ENCODE peak calls at places on chromosomes 6 and 20, in four cellular contexts. P, C, W and U are unnamed samples. For H3K9me2, the result is how much of the 10 kb centered on the place peaks cover.

GRCh38 chr20:36097751-36098151 is 56.8 kb upstream of the EPB41L1 start:
- DNase-seq in P (peak), C (no peak), W (no peak), U (no peak)

GRCh38 chr20:13772529-13772928 is 12.2 kb downstream of the ESF1 start:
- DNase-seq in P (no peak), C (no peak), W (peak), U (peak)

GRCh38 chr20:22389836-22390542 is 194.4 kb downstream of the FOXA2 start:
- DNase-seq in P (peak), C (peak), W (peak), U (peak)

GRCh38 chr6:44342489-44342888 is at the start of gene SPATS1:
- DNase-seq in P (peak), C (peak), W (peak), U (no peak)

GRCh38 chr6:90078513-90079289 is 184.4 kb downstream of the GJA10 start:
- DNase-seq in P (peak), C (no peak), W (peak), U (no peak)

GRCh38 chr6:169850154-169850553 is 98.7 kb downstream of the ERMARD start:
- DNase-seq in P (no peak), C (no peak), W (no peak), U (no peak)

GRCh38 chr6:39377530-39377929 is 55.0 kb upstream of the KCNK16 start:
- DNase-seq in P (peak), C (peak), W (peak), U (peak)

GRCh38 chr6:76166297-76166696 is 93.8 kb upstream of the IMPG1 start:
- DNase-seq in P (peak), C (no peak), W (no peak), U (no peak)

GRCh38 chr6:39706819-39707218 is 18.4 kb downstream of the KIF6 start:
- DNase-seq in P (no peak), C (no peak), W (no peak), U (no peak)

GRCh38 chr6:32192608-32193039 is at the start of gene GPSM3:
- DNase-seq in P (peak), C (no peak), W (peak), U (no peak)

GRCh38 chr20:57332105-57333089 is 2.8 kb downstream of the SPO11 start:
- DNase-seq in P (peak), C (peak), W (no peak), U (peak)

GRCh38 chr20:47713163-47713562 is 72.1 kb downstream of the SULF2 start:
- DNase-seq in P (no peak), C (no peak), W (no peak), U (no peak)

GRCh38 chr20:34951252-34951651 is 4.4 kb downstream of the GSS start:
- DNase-seq in P (no peak), C (no peak), W (no peak), U (no peak)

GRCh38 chr20:58597021-58597940 is 53.8 kb upstream of the STX16 start:
- DNase-seq in P (no peak), C (peak), W (peak), U (no peak)

GRCh38 chr20:51345601-51346101 is 196.9 kb downstream of the NFATC2 start:
- DNase-seq in P (no peak), C (no peak), W (peak), U (peak)

DNA sequence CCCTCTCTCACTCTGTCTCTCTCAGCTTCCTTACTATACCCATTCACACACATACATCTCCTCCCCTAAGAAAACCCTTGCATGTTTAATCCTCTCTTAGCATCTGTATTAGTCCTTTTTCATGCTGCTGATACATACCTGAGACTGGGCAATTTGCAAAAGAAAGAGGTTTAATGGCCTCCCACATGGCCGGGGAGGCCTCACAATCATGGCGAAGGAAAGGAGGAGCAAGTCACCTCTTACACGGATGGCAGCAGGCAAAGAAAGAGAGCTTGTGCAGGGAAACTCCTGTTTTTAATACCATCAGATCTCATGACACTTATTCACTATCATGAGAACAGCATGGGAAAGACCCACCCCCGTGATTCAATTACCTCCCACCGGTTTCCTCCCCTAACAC is 398.5 kb upstream of the SASH1 start:
- DNase-seq in P (peak), C (no peak), W (no peak), U (no peak)
- H3K9me2 ChIP-seq in P (under half), C (under half), W (under half), U (under half)

GRCh38 chr20:5290596-5290995 is 26.2 kb downstream of the PROKR2 start:
- DNase-seq in P (no peak), C (no peak), W (no peak), U (no peak)
- H3K9me2 ChIP-seq in P (under half), C (under half), W (under half), U (under half)

DNA sequence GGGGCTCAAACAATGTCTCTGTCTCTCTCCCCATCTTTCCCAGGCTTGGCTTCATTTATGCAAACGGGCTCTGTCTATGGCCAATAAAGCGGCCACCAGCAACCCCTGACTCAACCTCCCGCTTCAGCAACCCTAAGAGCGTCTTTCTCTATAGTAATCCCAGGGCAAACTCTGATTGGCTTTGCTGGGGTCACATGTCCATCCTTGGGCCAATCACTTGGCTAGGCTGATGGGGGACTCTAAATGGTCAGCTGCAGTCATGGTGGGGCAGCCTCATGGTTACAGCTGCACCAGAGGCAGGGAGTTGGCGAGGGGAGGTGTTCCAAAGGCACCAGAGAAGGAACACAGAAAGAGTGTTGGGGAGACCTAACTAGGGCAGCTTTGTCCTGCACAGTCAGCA is 68.5 kb upstream of the BLCAP start:
- DNase-seq in P (no peak), C (no peak), W (no peak), U (no peak)
- H3K9me2 ChIP-seq in P (under half), C (under half), W (under half), U (under half)

GRCh38 chr6:131629656-131630055 is 1.6 kb upstream of the MED23 start:
- DNase-seq in P (no peak), C (no peak), W (peak), U (peak)
- H3K9me2 ChIP-seq in P (under half), C (under half), W (under half), U (under half)

GRCh38 chr6:3086282-3086946 is 18.1 kb downstream of the RIPK1 start:
- DNase-seq in P (no peak), C (no peak), W (no peak), U (no peak)
- H3K9me2 ChIP-seq in P (under half), C (under half), W (under half), U (under half)

GRCh38 chr20:5670137-5670536 is 80.1 kb upstream of the SHLD1 start:
- DNase-seq in P (no peak), C (no peak), W (no peak), U (no peak)

GRCh38 chr20:5667703-5668528 is 82.3 kb upstream of the SHLD1 start:
- DNase-seq in P (no peak), C (no peak), W (peak), U (no peak)

GRCh38 chr20:5665417-5665816 is 84.8 kb upstream of the SHLD1 start:
- DNase-seq in P (no peak), C (no peak), W (no peak), U (no peak)

GRCh38 chr20:5670874-5671273 is 79.3 kb upstream of the SHLD1 start:
- DNase-seq in P (no peak), C (no peak), W (no peak), U (no peak)

GRCh38 chr20:5668529-5668868 is 81.7 kb upstream of the SHLD1 start:
- DNase-seq in P (no peak), C (no peak), W (no peak), U (no peak)
- H3K9me2 ChIP-seq in P (under half), C (under half), W (under half), U (under half)

DNA sequence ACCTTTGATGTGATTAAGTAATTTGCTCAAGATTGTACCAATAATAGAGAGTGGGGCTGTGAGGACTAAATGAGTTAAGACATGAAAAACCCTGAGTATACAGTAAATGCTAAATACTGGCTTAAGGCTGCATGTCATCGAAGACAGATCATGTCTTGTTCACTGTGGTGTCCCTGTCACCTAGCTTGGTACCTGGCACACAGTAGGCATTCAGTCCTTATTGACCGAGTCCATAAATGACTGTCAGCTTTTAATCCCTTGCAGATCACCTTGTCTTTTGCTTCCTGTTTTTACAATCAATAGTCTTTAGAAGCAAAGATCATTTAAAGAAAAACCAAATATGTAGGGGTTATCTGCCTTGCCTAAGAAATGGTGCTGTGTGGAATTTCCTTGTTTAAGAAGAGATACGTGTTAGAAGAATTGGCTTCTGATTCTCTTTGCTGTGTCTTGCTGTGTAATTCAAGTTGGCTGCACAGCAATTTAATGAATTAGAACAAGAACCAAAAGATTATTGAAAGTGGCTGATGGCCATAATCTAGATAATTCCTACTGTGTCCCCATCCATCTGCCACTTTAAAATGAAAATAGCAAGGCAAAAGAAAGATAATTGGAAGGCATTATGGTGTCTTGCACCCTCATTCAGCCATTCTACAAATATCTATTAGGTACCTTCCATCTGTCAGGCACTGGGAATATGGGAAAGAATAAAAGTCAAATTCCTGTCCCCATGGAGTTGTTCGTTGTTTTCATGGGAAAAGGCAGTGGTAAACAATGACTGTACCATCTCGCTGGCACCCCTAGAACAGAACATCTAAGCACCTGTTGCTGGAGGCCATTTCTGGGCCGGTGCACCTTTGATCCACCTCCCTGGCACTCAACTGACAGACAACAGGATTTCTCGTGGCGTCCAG is 12.4 kb upstream of the MAPK13 start:
- DNase-seq in P (no peak), C (no peak), W (no peak), U (no peak)
- H3K9me2 ChIP-seq in P (under half), C (under half), W (under half), U (under half)

GRCh38 chr6:85136310-85136709 is 313.6 kb upstream of the NT5E start:
- DNase-seq in P (no peak), C (no peak), W (no peak), U (no peak)
- H3K9me2 ChIP-seq in P (under half), C (under half), W (under half), U (under half)

GRCh38 chr6:159105716-159106115 is 60.9 kb upstream of the TAGAP start:
- DNase-seq in P (no peak), C (no peak), W (no peak), U (no peak)
- H3K9me2 ChIP-seq in P (under half), C (under half), W (under half), U (under half)

GRCh38 chr6:68729377-68729903 is 94.4 kb downstream of the ADGRB3 start:
- DNase-seq in P (no peak), C (no peak), W (no peak), U (no peak)

GRCh38 chr6:68727699-68728098 is 92.6 kb downstream of the ADGRB3 start:
- DNase-seq in P (no peak), C (no peak), W (no peak), U (no peak)

GRCh38 chr6:68728580-68728979 is 93.5 kb downstream of the ADGRB3 start:
- DNase-seq in P (no peak), C (peak), W (no peak), U (no peak)

GRCh38 chr6:68726992-68727391 is 91.9 kb downstream of the ADGRB3 start:
- DNase-seq in P (no peak), C (no peak), W (no peak), U (no peak)

DNA sequence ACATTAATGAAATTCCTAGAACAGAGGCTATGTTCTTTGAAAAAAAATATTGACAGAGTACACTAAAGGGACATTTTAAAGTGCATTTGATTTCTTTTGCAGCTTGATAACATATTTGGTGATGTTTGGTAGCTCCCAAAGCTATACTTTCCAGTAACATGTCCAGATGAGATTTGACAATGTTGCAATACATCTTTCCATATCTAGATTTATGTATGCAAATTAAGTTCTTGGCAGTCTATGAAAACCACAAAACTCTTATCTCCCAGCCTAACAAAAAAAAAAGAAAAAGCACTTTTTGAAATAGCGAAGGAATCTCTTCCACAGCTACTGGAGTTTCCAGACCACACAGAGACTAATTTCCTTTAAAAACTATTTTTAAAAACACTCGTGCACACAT is 93.0 kb downstream of the ADGRB3 start:
- DNase-seq in P (no peak), C (no peak), W (no peak), U (no peak)
- H3K9me2 ChIP-seq in P (under half), C (under half), W (under half), U (under half)